ENCODE peak calls at places on chromosome 19, in seven cellular contexts. S is GM04503; M is CD4-positive, alpha-beta memory T cell; R is NCI-H146; A is effector memory CD8-positive, alpha-beta T cell; B is stimulated activated CD4-positive, alpha-beta T cell treated with anti-CD3 and anti-CD28 coated beads, Interleukin-12 subunit alpha, Interleukin-12 subunit beta, amount 100 ng/mL, for 24 hours; G is ecto neural progenitor cell. J is an unnamed sample.

GRCh38 chr19:55053735-55054134 is 9.2 kb downstream of the RDH13 start:
- DNase-seq in G (no peak), S (no peak), R (no peak), B (no peak), A (no peak), M (no peak), J (no peak)

GRCh38 chr19:33329060-33329459 is 26.7 kb upstream of the CEBPA start:
- DNase-seq in M (no peak), G (no peak), A (no peak), S (no peak), B (no peak), R (no peak), J (no peak)

GRCh38 chr19:43575955-43576451 is 402 bp downstream of the PINLYP start:
- DNase-seq in S (no peak), B (no peak), G (no peak), M (no peak), A (no peak), R (peak; percentile 88), J (no peak)

GRCh38 chr19:14770944-14771839 is 7.2 kb downstream of the ADGRE2 start:
- DNase-seq in R (no peak), A (no peak), B (no peak), G (no peak), M (no peak), S (no peak), J (no peak)

GRCh38 chr19:30046522-30046921 is 104.5 kb downstream of the URI1 start:
- DNase-seq in G (no peak), R (no peak), A (no peak), S (no peak), M (no peak), B (no peak), J (no peak)

GRCh38 chr19:7010722-7011593 is 10.3 kb downstream of the MBD3L2B start:
- DNase-seq in G (no peak), B (no peak), M (no peak), S (no peak), A (no peak), R (no peak), J (no peak)

GRCh38 chr19:10290439-10290875 is 705 bp downstream of the ICAM5 start:
- DNase-seq in S (no peak), G (peak; percentile 58), B (no peak), M (peak; percentile 20), R (peak; percentile 28), A (no peak), J (no peak)

GRCh38 chr19:53308339-53308811 is 25.2 kb upstream of the ZNF845 start:
- DNase-seq in G (peak; percentile 64), S (no peak), R (no peak), A (no peak), B (no peak), M (no peak), J (peak; percentile 58)

GRCh38 chr19:996051-996838 is 4.0 kb upstream of the GRIN3B start:
- DNase-seq in R (peak; percentile 57), S (no peak), A (peak; percentile 93), G (no peak), B (peak; percentile 28), M (peak; percentile 87), J (peak; percentile 95)

GRCh38 chr19:18946335-18946734 is 5.3 kb upstream of the HOMER3 start:
- DNase-seq in R (no peak), B (no peak), S (no peak), A (no peak), G (no peak), M (no peak), J (no peak)

GRCh38 chr19:373391-374182 is 29.0 kb upstream of the MIER2 start:
- DNase-seq in S (no peak), R (no peak), G (no peak), A (no peak), B (no peak), M (no peak), J (no peak)

GRCh38 chr19:54573330-54573872 is at the start of gene LILRA2:
- DNase-seq in A (no peak), M (no peak), R (no peak), G (no peak), B (no peak), S (no peak), J (no peak)

GRCh38 chr19:12833747-12834417 is 497 bp downstream of the RTBDN start:
- DNase-seq in M (no peak), A (no peak), G (peak; percentile 81), B (no peak), S (no peak), R (peak; percentile 82), J (peak; percentile 63)

GRCh38 chr19:14147797-14148605 is 11.6 kb upstream of the ASF1B start:
- DNase-seq in B (no peak), G (peak; percentile 75), M (peak; percentile 47), R (peak; percentile 61), S (no peak), A (peak; percentile 42), J (peak; percentile 82)

GRCh38 chr19:29393915-29394460 is 131.8 kb upstream of the VSTM2B start:
- DNase-seq in S (no peak), A (no peak), G (no peak), R (no peak), B (no peak), M (no peak), J (no peak)

GRCh38 chr19:33459691-33460090 is 61.9 kb downstream of the PEPD start:
- DNase-seq in B (no peak), M (no peak), S (no peak), R (no peak), G (no peak), A (no peak), J (no peak)

GRCh38 chr19:5563941-5564612 is 3.7 kb downstream of the TINCR start:
- DNase-seq in R (no peak), G (no peak), M (no peak), S (no peak), B (no peak), A (no peak), J (no peak)

GRCh38 chr19:48671456-48671995 is 1.3 kb downstream of the NTN5 start:
- DNase-seq in R (no peak), A (no peak), S (no peak), G (no peak), B (no peak), M (no peak), J (no peak)

GRCh38 chr19:6103217-6103644 is 7.1 kb downstream of the RFX2 start:
- DNase-seq in A (no peak), G (no peak), R (no peak), M (no peak), B (no peak), S (peak; percentile 97), J (no peak)

GRCh38 chr19:27772059-27772458 is 1440.9 kb downstream of the UQCRFS1 start:
- DNase-seq in A (no peak), G (peak; percentile 6), S (no peak), B (no peak), M (no peak), R (no peak), J (no peak)

GRCh38 chr19:29478578-29479565 is 46.9 kb upstream of the VSTM2B start:
- DNase-seq in A (no peak), S (no peak), B (no peak), M (no peak), G (peak; percentile 81), R (peak; percentile 11), J (no peak)

GRCh38 chr19:50324331-50324730 is 4.8 kb downstream of the KCNC3 start:
- DNase-seq in G (no peak), S (no peak), B (no peak), A (no peak), R (no peak), M (no peak), J (no peak)

GRCh38 chr19:472005-472858 is 11.4 kb upstream of the SHC2 start:
- DNase-seq in S (no peak), R (no peak), A (no peak), G (no peak), B (no peak), M (no peak), J (no peak)

GRCh38 chr19:6528544-6529121 is 2.2 kb upstream of the TNFSF9 start:
- DNase-seq in G (no peak), R (no peak), A (no peak), B (no peak), S (no peak), M (no peak), J (no peak)

GRCh38 chr19:46932346-46932745 is 71.5 kb downstream of the ARHGAP35 start:
- DNase-seq in S (no peak), M (no peak), A (no peak), G (no peak), R (no peak), B (no peak), J (no peak)

GRCh38 chr19:45800009-45800553 is 7.4 kb upstream of the DMWD start:
- DNase-seq in A (no peak), M (no peak), B (no peak), G (no peak), R (no peak), S (no peak), J (no peak)

GRCh38 chr19:57280913-57281425 is 684 bp downstream of the ZNF460 start:
- DNase-seq in S (no peak), R (peak; percentile 39), G (no peak), B (no peak), A (peak; percentile 51), M (peak; percentile 45), J (no peak)

J was measured in D721Med.